ENCODE peak calls at places on chromosomes 7 and 10, in five cellular contexts. N, T, A, X and R are unnamed samples.

GRCh38 chr10:33067481-33067880 is 109.5 kb upstream of the ITGB1 start:
- DNase-seq in N (no peak), T (no peak), A (no peak), X (no peak), R (no peak)

GRCh38 chr7:54904130-54904529 is 114.7 kb upstream of the EGFR start:
- DNase-seq in N (no peak), T (no peak), A (no peak), X (no peak), R (no peak)

GRCh38 chr10:131547129-131547799 is 235.7 kb upstream of the TCERG1L start:
- DNase-seq in N (no peak), T (no peak), A (no peak), X (no peak), R (no peak)

GRCh38 chr7:93228302-93228701 is 2.0 kb upstream of the HEPACAM2 start:
- DNase-seq in N (no peak), T (peak; percentile 56), A (peak; percentile 31), X (peak; percentile 68), R (no peak)

GRCh38 chr7:2166625-2167280 is 66.0 kb downstream of the MAD1L1 start:
- DNase-seq in N (no peak), T (no peak), A (no peak), X (no peak), R (no peak)

GRCh38 chr7:139580435-139580834 is 57.0 kb downstream of the CLEC2L start:
- DNase-seq in N (no peak), T (no peak), A (no peak), X (no peak), R (no peak)

GRCh38 chr7:127717502-127718125 is 65.6 kb downstream of the SND1 start:
- DNase-seq in N (no peak), T (no peak), A (no peak), X (no peak), R (no peak)

GRCh38 chr7:140672382-140673062 is at the start of gene ADCK2:
- DNase-seq in N (no peak), T (no peak), A (no peak), X (peak; percentile 98), R (peak; percentile 69)

GRCh38 chr7:137591444-137591843 is 247.9 kb upstream of the PTN start:
- DNase-seq in N (no peak), T (no peak), A (no peak), X (no peak), R (no peak)

GRCh38 chr10:94027197-94027596 is 33.5 kb downstream of the PLCE1 start:
- DNase-seq in N (no peak), T (no peak), A (no peak), X (no peak), R (no peak)

DNA sequence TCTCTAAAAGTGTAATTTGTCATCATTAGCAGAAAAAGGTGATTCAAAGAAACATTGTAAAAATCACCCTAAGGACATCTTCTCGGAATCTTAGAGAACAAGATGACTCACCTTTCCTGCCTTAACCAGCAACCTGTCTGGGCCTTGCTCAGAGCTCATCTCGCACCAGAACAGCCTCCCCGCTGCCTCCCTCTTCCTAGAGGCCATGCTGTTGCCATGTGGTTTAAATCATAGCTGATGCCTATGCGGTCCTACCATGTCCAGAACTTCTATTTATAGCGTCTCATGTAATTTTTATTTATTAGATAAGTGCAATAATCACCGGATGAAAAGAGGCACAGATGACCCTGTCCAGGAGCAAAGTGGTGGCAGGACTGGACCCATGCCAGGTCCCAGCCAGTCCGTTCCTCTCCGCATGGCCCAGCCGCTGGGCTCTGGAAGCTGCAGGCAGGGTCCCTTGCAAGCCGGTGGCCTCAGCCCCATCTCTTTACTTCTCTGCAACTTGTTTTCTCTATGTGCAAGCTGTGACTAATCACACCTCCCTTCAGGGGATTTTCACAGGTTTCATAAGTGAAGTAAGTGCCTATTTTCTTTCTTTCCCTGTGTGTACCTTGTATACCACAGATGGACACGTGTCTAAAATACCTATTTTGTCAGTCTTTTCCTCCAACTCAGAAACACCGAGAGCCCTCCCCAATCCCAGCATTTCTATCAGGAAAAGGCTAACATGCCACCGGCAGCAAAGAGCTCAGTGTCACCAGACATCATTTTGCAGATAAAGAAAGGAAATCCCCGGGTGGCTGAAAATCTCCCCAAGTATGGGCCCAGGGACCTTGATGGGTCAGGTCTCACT is 27.1 kb downstream of the KLF6 start:
- DNase-seq in N (no peak), T (no peak), A (peak; percentile 82), X (no peak), R (no peak)
- TF ChIP-seq ATF2 in N (no peak), T (no peak), A (peak; percentile 87), X (no peak), R (no peak)

GRCh38 chr10:18647945-18648344 is 3.4 kb downstream of the NSUN6 start:
- DNase-seq in N (no peak), T (no peak), A (no peak), X (no peak), R (no peak)

GRCh38 chr10:18649364-18649959 is 1.9 kb downstream of the NSUN6 start:
- DNase-seq in N (no peak), T (no peak), A (no peak), X (no peak), R (no peak)

GRCh38 chr10:18650618-18651017 is 769 bp downstream of the NSUN6 start:
- DNase-seq in N (no peak), T (no peak), A (no peak), X (no peak), R (no peak)

GRCh38 chr10:18653112-18653511 is 1.7 kb upstream of the NSUN6 start:
- DNase-seq in N (no peak), T (no peak), A (no peak), X (no peak), R (no peak)

GRCh38 chr10:18651324-18652007 is at the start of gene NSUN6:
- DNase-seq in N (peak; percentile 50), T (peak; percentile 82), A (peak; percentile 56), X (peak; percentile 89), R (peak; percentile 91)
- TF ChIP-seq ATF2 in N (no peak), T (peak; percentile 45), A (peak; percentile 41), X (no peak), R (no peak)

GRCh38 chr7:34845666-34846361 is 187.8 kb downstream of the NPSR1 start:
- DNase-seq in N (no peak), T (peak; percentile 18), A (no peak), X (no peak), R (no peak)
- TF ChIP-seq ATF2 in N (no peak), T (no peak), A (no peak), X (no peak), R (no peak)

DNA sequence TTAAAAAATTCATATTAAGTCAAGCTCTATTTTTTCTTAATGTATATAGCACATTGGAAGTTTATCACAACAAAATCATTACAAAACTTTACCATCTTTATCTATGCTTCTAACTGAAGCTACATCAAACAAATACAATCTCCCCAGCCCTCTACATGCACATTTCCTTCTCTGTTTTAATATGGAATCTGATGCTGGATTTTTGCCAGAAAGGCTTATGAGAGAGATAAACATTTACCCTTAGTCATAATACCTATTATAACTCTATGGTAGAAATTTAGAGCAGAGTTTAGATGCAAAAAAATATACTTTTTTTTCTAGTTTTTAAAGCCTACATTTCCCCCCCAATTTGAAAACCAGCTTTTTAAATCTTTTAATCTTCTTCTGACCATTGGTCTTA is 1198.6 kb downstream of the GATA3 start:
- DNase-seq in N (no peak), T (no peak), A (no peak), X (no peak), R (no peak)
- TF ChIP-seq ATF2 in N (no peak), T (no peak), A (no peak), X (no peak), R (no peak)

GRCh38 chr7:28091190-28091589 is 89.4 kb downstream of the JAZF1 start:
- DNase-seq in N (no peak), T (no peak), A (no peak), X (no peak), R (no peak)
- TF ChIP-seq ATF2 in N (no peak), T (no peak), A (no peak), X (no peak), R (no peak)

GRCh38 chr7:1055491-1056005 is 11.2 kb downstream of the GPR146 start:
- DNase-seq in N (no peak), T (no peak), A (no peak), X (no peak), R (no peak)

GRCh38 chr7:1055084-1055450 is 10.7 kb downstream of the GPR146 start:
- DNase-seq in N (no peak), T (no peak), A (no peak), X (peak; percentile 83), R (no peak)

GRCh38 chr7:1057416-1058291 is 13.3 kb downstream of the GPR146 start:
- DNase-seq in N (no peak), T (no peak), A (no peak), X (no peak), R (no peak)

GRCh38 chr7:1056785-1057410 is 12.6 kb downstream of the GPR146 start:
- DNase-seq in N (no peak), T (no peak), A (no peak), X (no peak), R (no peak)

GRCh38 chr7:1056006-1056784 is 11.8 kb downstream of the GPR146 start:
- DNase-seq in N (no peak), T (no peak), A (no peak), X (no peak), R (no peak)
- TF ChIP-seq ATF2 in N (no peak), T (no peak), A (no peak), X (no peak), R (no peak)

DNA sequence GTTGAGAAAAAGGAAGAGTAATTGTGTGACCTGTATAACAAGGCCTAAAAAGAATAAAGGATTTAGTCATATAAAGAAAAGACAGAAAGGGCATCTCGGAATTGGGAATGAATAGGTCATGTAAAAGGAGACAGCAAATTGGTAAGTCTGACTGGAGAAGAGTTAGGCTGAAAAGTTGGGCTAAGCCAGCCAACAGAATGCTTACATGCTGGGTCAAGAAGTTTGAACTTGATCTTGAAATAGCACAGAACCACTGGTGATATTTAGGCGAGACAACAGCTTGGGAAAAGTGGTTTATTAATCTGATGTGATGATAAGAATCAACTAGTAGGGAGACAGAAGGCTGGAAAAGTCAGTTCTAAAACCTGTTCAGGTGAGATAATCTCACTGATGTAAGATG is 4.8 kb downstream of the IDE start:
- DNase-seq in N (no peak), T (no peak), A (no peak), X (no peak), R (no peak)
- TF ChIP-seq ATF2 in N (no peak), T (no peak), A (no peak), X (no peak), R (no peak)